ENCODE peak calls at places on chromosomes 2 and 18, in eight cellular contexts. One of them, this sample, is unnamed.

GRCh38 chr2:160387558-160388262 is 105.9 kb downstream of the RBMS1 start:
- DNase-seq in HL-60: no peak
- DNase-seq in neural progenitor cell: no peak
- DNase-seq in aorta: peak; percentile 80
- DNase-seq in tibial nerve: peak; percentile 79
- DNase-seq in WERI-Rb-1: no peak
- DNase-seq in breast epithelium: no peak
- DNase-seq in cardiac muscle cell: peak; percentile 97
- DNase-seq in this sample: no peak

GRCh38 chr2:120858764-120859525 is 123.3 kb downstream of the GLI2 start:
- DNase-seq in breast epithelium: peak; percentile 68
- DNase-seq in tibial nerve: no peak
- DNase-seq in WERI-Rb-1: no peak
- DNase-seq in neural progenitor cell: peak; percentile 87
- DNase-seq in HL-60: no peak
- DNase-seq in cardiac muscle cell: no peak
- DNase-seq in aorta: no peak
- DNase-seq in this sample: no peak

GRCh38 chr2:150045601-150046000 is 441.9 kb downstream of the RND3 start:
- DNase-seq in cardiac muscle cell: no peak
- DNase-seq in WERI-Rb-1: no peak
- DNase-seq in HL-60: no peak
- DNase-seq in aorta: no peak
- DNase-seq in breast epithelium: no peak
- DNase-seq in tibial nerve: no peak
- DNase-seq in neural progenitor cell: no peak
- DNase-seq in this sample: no peak

GRCh38 chr2:15195723-15196270 is 365.3 kb downstream of the NBAS start:
- DNase-seq in WERI-Rb-1: no peak
- DNase-seq in neural progenitor cell: no peak
- DNase-seq in tibial nerve: no peak
- DNase-seq in aorta: no peak
- DNase-seq in HL-60: no peak
- DNase-seq in cardiac muscle cell: no peak
- DNase-seq in breast epithelium: no peak
- DNase-seq in this sample: no peak

GRCh38 chr2:199410130-199410529 is 47.6 kb downstream of the SATB2 start:
- DNase-seq in cardiac muscle cell: no peak
- DNase-seq in HL-60: no peak
- DNase-seq in neural progenitor cell: no peak
- DNase-seq in WERI-Rb-1: no peak
- DNase-seq in breast epithelium: no peak
- DNase-seq in tibial nerve: no peak
- DNase-seq in aorta: no peak
- DNase-seq in this sample: no peak

GRCh38 chr2:42063383-42064171 is 15.8 kb downstream of the PKDCC start:
- DNase-seq in tibial nerve: no peak
- DNase-seq in cardiac muscle cell: peak; percentile 83
- DNase-seq in neural progenitor cell: no peak
- DNase-seq in breast epithelium: no peak
- DNase-seq in aorta: no peak
- DNase-seq in HL-60: no peak
- DNase-seq in WERI-Rb-1: peak; percentile 64
- DNase-seq in this sample: no peak

GRCh38 chr2:118882693-118883336 is 35.4 kb upstream of the EN1 start:
- DNase-seq in HL-60: peak; percentile 87
- DNase-seq in cardiac muscle cell: peak; percentile 61
- DNase-seq in WERI-Rb-1: peak; percentile 79
- DNase-seq in tibial nerve: peak; percentile 56
- DNase-seq in neural progenitor cell: peak; percentile 76
- DNase-seq in aorta: peak; percentile 76
- DNase-seq in breast epithelium: peak; percentile 44
- DNase-seq in this sample: peak; percentile 7

GRCh38 chr18:23134780-23135678 is at the start of gene CABLES1:
- DNase-seq in cardiac muscle cell: peak; percentile 67
- DNase-seq in breast epithelium: peak; percentile 49
- DNase-seq in aorta: peak; percentile 87
- DNase-seq in HL-60: peak; percentile 83
- DNase-seq in neural progenitor cell: peak; percentile 71
- DNase-seq in WERI-Rb-1: peak; percentile 75
- DNase-seq in tibial nerve: peak; percentile 51
- DNase-seq in this sample: peak; percentile 67

GRCh38 chr2:49600524-49600923 is 446.2 kb upstream of the FSHR start:
- DNase-seq in cardiac muscle cell: no peak
- DNase-seq in HL-60: no peak
- DNase-seq in breast epithelium: no peak
- DNase-seq in WERI-Rb-1: no peak
- DNase-seq in aorta: no peak
- DNase-seq in tibial nerve: no peak
- DNase-seq in neural progenitor cell: no peak
- DNase-seq in this sample: no peak

GRCh38 chr2:121790276-121790956 is 35.0 kb downstream of the TSN start:
- DNase-seq in HL-60: no peak
- DNase-seq in WERI-Rb-1: no peak
- DNase-seq in aorta: no peak
- DNase-seq in neural progenitor cell: no peak
- DNase-seq in cardiac muscle cell: peak; percentile 86
- DNase-seq in tibial nerve: no peak
- DNase-seq in breast epithelium: no peak
- DNase-seq in this sample: no peak

GRCh38 chr2:85602476-85603234 is at the start of gene TMEM150A:
- DNase-seq in tibial nerve: peak; percentile 91
- DNase-seq in neural progenitor cell: peak; percentile 96
- DNase-seq in cardiac muscle cell: peak; percentile 96
- DNase-seq in HL-60: peak; percentile 87
- DNase-seq in aorta: peak; percentile 98
- DNase-seq in breast epithelium: peak; percentile 94
- DNase-seq in WERI-Rb-1: peak; percentile 91
- DNase-seq in this sample: peak; percentile 91

GRCh38 chr2:19675856-19676460 is 225.8 kb downstream of the TTC32 start:
- DNase-seq in tibial nerve: no peak
- DNase-seq in cardiac muscle cell: no peak
- DNase-seq in breast epithelium: no peak
- DNase-seq in aorta: no peak
- DNase-seq in WERI-Rb-1: no peak
- DNase-seq in neural progenitor cell: no peak
- DNase-seq in HL-60: no peak
- DNase-seq in this sample: no peak

GRCh38 chr2:74525717-74526648 is at the start of gene DQX1:
- DNase-seq in tibial nerve: no peak
- DNase-seq in HL-60: peak; percentile 81
- DNase-seq in WERI-Rb-1: peak; percentile 50
- DNase-seq in neural progenitor cell: peak; percentile 44
- DNase-seq in aorta: no peak
- DNase-seq in cardiac muscle cell: peak; percentile 44
- DNase-seq in breast epithelium: no peak
- DNase-seq in this sample: no peak

GRCh38 chr2:188870289-188870688 is 103.9 kb upstream of the COL3A1 start:
- DNase-seq in cardiac muscle cell: peak; percentile 93
- DNase-seq in WERI-Rb-1: no peak
- DNase-seq in aorta: no peak
- DNase-seq in breast epithelium: no peak
- DNase-seq in neural progenitor cell: no peak
- DNase-seq in tibial nerve: no peak
- DNase-seq in HL-60: no peak
- DNase-seq in this sample: no peak

GRCh38 chr2:39124770-39125075 is 3.9 kb upstream of the SOS1 start:
- DNase-seq in WERI-Rb-1: no peak
- DNase-seq in neural progenitor cell: no peak
- DNase-seq in cardiac muscle cell: no peak
- DNase-seq in aorta: no peak
- DNase-seq in breast epithelium: no peak
- DNase-seq in tibial nerve: no peak
- DNase-seq in HL-60: no peak
- DNase-seq in this sample: peak; percentile 71

GRCh38 chr2:136143603-136144451 is 25.9 kb upstream of the CXCR4 start:
- DNase-seq in cardiac muscle cell: no peak
- DNase-seq in neural progenitor cell: no peak
- DNase-seq in aorta: no peak
- DNase-seq in HL-60: no peak
- DNase-seq in breast epithelium: no peak
- DNase-seq in WERI-Rb-1: no peak
- DNase-seq in tibial nerve: no peak
- DNase-seq in this sample: no peak

GRCh38 chr2:3001595-3002184 is 375.9 kb downstream of the EIPR1 start:
- DNase-seq in aorta: no peak
- DNase-seq in neural progenitor cell: peak; percentile 21
- DNase-seq in tibial nerve: no peak
- DNase-seq in WERI-Rb-1: peak; percentile 86
- DNase-seq in cardiac muscle cell: peak; percentile 2
- DNase-seq in breast epithelium: no peak
- DNase-seq in HL-60: peak; percentile 8
- DNase-seq in this sample: no peak

GRCh38 chr2:158305501-158305900 is 151.1 kb downstream of the CCDC148 start:
- DNase-seq in WERI-Rb-1: no peak
- DNase-seq in neural progenitor cell: no peak
- DNase-seq in breast epithelium: no peak
- DNase-seq in aorta: no peak
- DNase-seq in HL-60: no peak
- DNase-seq in cardiac muscle cell: no peak
- DNase-seq in tibial nerve: no peak
- DNase-seq in this sample: no peak

GRCh38 chr2:51722311-51722710 is 690.4 kb upstream of the NRXN1 start:
- DNase-seq in breast epithelium: no peak
- DNase-seq in HL-60: no peak
- DNase-seq in cardiac muscle cell: peak; percentile 43
- DNase-seq in aorta: no peak
- DNase-seq in tibial nerve: no peak
- DNase-seq in WERI-Rb-1: no peak
- DNase-seq in neural progenitor cell: no peak
- DNase-seq in this sample: no peak

GRCh38 chr2:24489465-24489864 is 1.6 kb upstream of the NCOA1 start:
- DNase-seq in aorta: no peak
- DNase-seq in WERI-Rb-1: no peak
- DNase-seq in cardiac muscle cell: no peak
- DNase-seq in tibial nerve: no peak
- DNase-seq in breast epithelium: no peak
- DNase-seq in neural progenitor cell: no peak
- DNase-seq in HL-60: no peak
- DNase-seq in this sample: no peak

GRCh38 chr2:100394111-100394641 is 23.3 kb downstream of the CHST10 start:
- DNase-seq in aorta: no peak
- DNase-seq in tibial nerve: no peak
- DNase-seq in WERI-Rb-1: no peak
- DNase-seq in HL-60: no peak
- DNase-seq in cardiac muscle cell: no peak
- DNase-seq in neural progenitor cell: no peak
- DNase-seq in breast epithelium: no peak
- DNase-seq in this sample: no peak

GRCh38 chr18:62001396-62001795 is 108.6 kb upstream of the RNF152 start:
- DNase-seq in breast epithelium: no peak
- DNase-seq in neural progenitor cell: no peak
- DNase-seq in WERI-Rb-1: no peak
- DNase-seq in cardiac muscle cell: no peak
- DNase-seq in tibial nerve: no peak
- DNase-seq in HL-60: no peak
- DNase-seq in aorta: no peak
- DNase-seq in this sample: no peak
- H3K27ac ChIP-seq in breast epithelium: no peak overlapping the region
- H3K27ac ChIP-seq in neural progenitor cell: no peak overlapping the region
- H3K27ac ChIP-seq in WERI-Rb-1: no peak overlapping the region
- H3K27ac ChIP-seq in cardiac muscle cell: no peak overlapping the region
- H3K27ac ChIP-seq in tibial nerve: no peak overlapping the region
- H3K27ac ChIP-seq in HL-60: no peak overlapping the region
- H3K27ac ChIP-seq in aorta: no peak overlapping the region
- H3K27ac ChIP-seq in this sample: no peak overlapping the region

GRCh38 chr2:234287650-234288049 is 209.2 kb downstream of the ARL4C start:
- DNase-seq in neural progenitor cell: no peak
- DNase-seq in aorta: no peak
- DNase-seq in WERI-Rb-1: no peak
- DNase-seq in tibial nerve: no peak
- DNase-seq in breast epithelium: no peak
- DNase-seq in HL-60: no peak
- DNase-seq in cardiac muscle cell: no peak
- DNase-seq in this sample: no peak
- H3K27ac ChIP-seq in neural progenitor cell: no peak overlapping the region
- H3K27ac ChIP-seq in aorta: no peak overlapping the region
- H3K27ac ChIP-seq in WERI-Rb-1: no peak overlapping the region
- H3K27ac ChIP-seq in tibial nerve: no peak overlapping the region
- H3K27ac ChIP-seq in breast epithelium: no peak overlapping the region
- H3K27ac ChIP-seq in HL-60: no peak overlapping the region
- H3K27ac ChIP-seq in cardiac muscle cell: no peak overlapping the region
- H3K27ac ChIP-seq in this sample: no peak overlapping the region

GRCh38 chr2:216012830-216013079 is 596 bp downstream of the MREG start:
- DNase-seq in breast epithelium: no peak
- DNase-seq in cardiac muscle cell: no peak
- DNase-seq in WERI-Rb-1: no peak
- DNase-seq in aorta: no peak
- DNase-seq in tibial nerve: no peak
- DNase-seq in HL-60: no peak
- DNase-seq in neural progenitor cell: no peak
- DNase-seq in this sample: no peak

GRCh38 chr2:216013080-216013909 is at the start of gene MREG:
- DNase-seq in aorta: peak; percentile 92
- DNase-seq in cardiac muscle cell: peak; percentile 82
- DNase-seq in neural progenitor cell: peak; percentile 91
- DNase-seq in HL-60: peak; percentile 63
- DNase-seq in tibial nerve: peak; percentile 60
- DNase-seq in breast epithelium: peak; percentile 54
- DNase-seq in WERI-Rb-1: peak; percentile 91
- DNase-seq in this sample: peak; percentile 18

GRCh38 chr2:216011320-216011849 is 2.0 kb downstream of the MREG start:
- DNase-seq in aorta: no peak
- DNase-seq in tibial nerve: no peak
- DNase-seq in WERI-Rb-1: no peak
- DNase-seq in cardiac muscle cell: no peak
- DNase-seq in breast epithelium: no peak
- DNase-seq in neural progenitor cell: no peak
- DNase-seq in HL-60: no peak
- DNase-seq in this sample: no peak

GRCh38 chr2:216014006-216014405 is 655 bp upstream of the MREG start:
- DNase-seq in neural progenitor cell: no peak
- DNase-seq in tibial nerve: no peak
- DNase-seq in aorta: no peak
- DNase-seq in HL-60: no peak
- DNase-seq in WERI-Rb-1: no peak
- DNase-seq in cardiac muscle cell: no peak
- DNase-seq in breast epithelium: no peak
- DNase-seq in this sample: no peak

GRCh38 chr2:216012133-216012829 is 1.1 kb downstream of the MREG start:
- DNase-seq in breast epithelium: no peak
- DNase-seq in cardiac muscle cell: no peak
- DNase-seq in HL-60: no peak
- DNase-seq in aorta: no peak
- DNase-seq in neural progenitor cell: no peak
- DNase-seq in WERI-Rb-1: peak; percentile 49
- DNase-seq in tibial nerve: no peak
- DNase-seq in this sample: no peak
- H3K27ac ChIP-seq in breast epithelium: peak overlapping the region; percentile 92
- H3K27ac ChIP-seq in cardiac muscle cell: no peak overlapping the region
- H3K27ac ChIP-seq in HL-60: no peak overlapping the region
- H3K27ac ChIP-seq in aorta: no peak overlapping the region
- H3K27ac ChIP-seq in neural progenitor cell: no peak overlapping the region
- H3K27ac ChIP-seq in WERI-Rb-1: peak overlapping the region; percentile 84
- H3K27ac ChIP-seq in tibial nerve: peak overlapping the region; percentile 73
- H3K27ac ChIP-seq in this sample: no peak overlapping the region

DNA sequence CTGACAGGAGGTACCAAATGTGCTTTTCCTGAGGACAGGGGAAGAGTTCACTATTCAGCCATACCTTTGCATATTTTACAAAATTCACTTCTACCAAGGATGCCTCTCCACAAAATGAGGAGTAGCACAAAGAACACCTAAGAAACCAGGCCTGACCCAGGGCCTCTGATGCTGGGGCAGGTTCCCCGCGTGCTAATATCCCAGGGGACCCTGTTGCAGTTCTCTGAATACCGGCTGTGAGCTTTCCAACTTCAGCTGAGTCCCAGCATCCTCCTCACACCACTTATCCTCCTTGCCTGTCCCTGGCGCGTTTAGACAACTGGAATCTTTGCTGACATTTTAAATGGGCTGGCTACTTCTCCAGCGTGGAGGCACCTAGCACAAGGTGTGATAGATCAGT is 142.3 kb downstream of the BCL2 start:
- DNase-seq in aorta: no peak
- DNase-seq in neural progenitor cell: no peak
- DNase-seq in HL-60: no peak
- DNase-seq in breast epithelium: no peak
- DNase-seq in cardiac muscle cell: no peak
- DNase-seq in WERI-Rb-1: no peak
- DNase-seq in tibial nerve: no peak
- DNase-seq in this sample: no peak
- H3K27ac ChIP-seq in aorta: no peak overlapping the region
- H3K27ac ChIP-seq in neural progenitor cell: no peak overlapping the region
- H3K27ac ChIP-seq in HL-60: no peak overlapping the region
- H3K27ac ChIP-seq in breast epithelium: peak overlapping the region; percentile 93
- H3K27ac ChIP-seq in cardiac muscle cell: no peak overlapping the region
- H3K27ac ChIP-seq in WERI-Rb-1: no peak overlapping the region
- H3K27ac ChIP-seq in tibial nerve: peak overlapping the region; percentile 53
- H3K27ac ChIP-seq in this sample: no peak overlapping the region

This sample was measured in caudate nucleus.